ENCODE peak calls at places on chromosomes 11 and 22, in eight cellular contexts. E, F, L, M, W, A, K and S are unnamed samples.

GRCh38 chr11:726278-726915 is 20.4 kb downstream of the EPS8L2 start:
- DNase-seq in F (no peak), W (no peak), E (peak), L (no peak), M (peak), A (peak), K (no peak), S (no peak)

GRCh38 chr11:36596880-36597279 is 1.2 kb downstream of the RAG2 start:
- DNase-seq in W (no peak), M (no peak), F (no peak), A (no peak), L (no peak), K (no peak), E (no peak), S (no peak)

GRCh38 chr22:49272546-49273125 is 555.0 kb downstream of the BRD1 start:
- DNase-seq in M (peak), W (no peak), K (no peak), L (no peak), A (no peak), F (no peak), E (no peak), S (no peak)

GRCh38 chr11:64876835-64877341 is 1.5 kb downstream of the EHD1 start:
- DNase-seq in L (no peak), W (no peak), F (no peak), A (no peak), K (peak), E (no peak), M (no peak), S (no peak)

GRCh38 chr11:13486926-13487660 is 8.7 kb downstream of the PTH start:
- DNase-seq in A (peak), M (peak), K (peak), F (no peak), E (peak), W (no peak), L (no peak), S (no peak)

GRCh38 chr11:17740649-17741235 is 6.2 kb downstream of the KCNC1 start:
- DNase-seq in E (no peak), M (no peak), F (no peak), W (no peak), L (no peak), A (no peak), K (peak), S (no peak)

GRCh38 chr11:27282806-27283205 is 80.2 kb downstream of the CCDC34 start:
- DNase-seq in K (no peak), L (no peak), W (no peak), F (no peak), A (peak), M (no peak), E (no peak), S (no peak)

GRCh38 chr11:76835030-76835429 is 25.7 kb upstream of the ACER3 start:
- DNase-seq in F (no peak), M (no peak), K (no peak), L (no peak), W (no peak), A (no peak), E (no peak), S (no peak)

GRCh38 chr11:57339305-57339704 is 1.2 kb downstream of the P2RX3 start:
- DNase-seq in E (no peak), A (no peak), F (no peak), K (no peak), M (no peak), W (no peak), L (no peak), S (no peak)

GRCh38 chr11:70067591-70068341 is 10.4 kb upstream of the ANO1 start:
- DNase-seq in A (no peak), K (peak), M (no peak), E (no peak), W (no peak), F (no peak), L (no peak), S (peak)

GRCh38 chr11:110184974-110185597 is 91.9 kb downstream of the ZC3H12C start:
- DNase-seq in K (no peak), E (no peak), F (no peak), L (no peak), W (no peak), A (no peak), M (no peak), S (no peak)

GRCh38 chr22:47836957-47837356 is 1074.5 kb downstream of the TBC1D22A start:
- DNase-seq in K (no peak), A (no peak), F (no peak), M (no peak), E (no peak), L (no peak), W (no peak), S (peak)

GRCh38 chr11:114201219-114201618 is 95.0 kb upstream of the NNMT start:
- DNase-seq in W (no peak), E (no peak), K (no peak), L (no peak), A (no peak), F (no peak), M (no peak), S (no peak)

GRCh38 chr11:126637800-126638175 is 282.3 kb downstream of the ST3GAL4 start:
- DNase-seq in M (no peak), F (no peak), K (no peak), L (no peak), A (no peak), W (no peak), E (no peak), S (no peak)

GRCh38 chr11:105524286-105524685 is 85.6 kb upstream of the GRIA4 start:
- DNase-seq in L (no peak), K (no peak), M (no peak), W (no peak), E (no peak), F (no peak), A (no peak), S (no peak)

DNA sequence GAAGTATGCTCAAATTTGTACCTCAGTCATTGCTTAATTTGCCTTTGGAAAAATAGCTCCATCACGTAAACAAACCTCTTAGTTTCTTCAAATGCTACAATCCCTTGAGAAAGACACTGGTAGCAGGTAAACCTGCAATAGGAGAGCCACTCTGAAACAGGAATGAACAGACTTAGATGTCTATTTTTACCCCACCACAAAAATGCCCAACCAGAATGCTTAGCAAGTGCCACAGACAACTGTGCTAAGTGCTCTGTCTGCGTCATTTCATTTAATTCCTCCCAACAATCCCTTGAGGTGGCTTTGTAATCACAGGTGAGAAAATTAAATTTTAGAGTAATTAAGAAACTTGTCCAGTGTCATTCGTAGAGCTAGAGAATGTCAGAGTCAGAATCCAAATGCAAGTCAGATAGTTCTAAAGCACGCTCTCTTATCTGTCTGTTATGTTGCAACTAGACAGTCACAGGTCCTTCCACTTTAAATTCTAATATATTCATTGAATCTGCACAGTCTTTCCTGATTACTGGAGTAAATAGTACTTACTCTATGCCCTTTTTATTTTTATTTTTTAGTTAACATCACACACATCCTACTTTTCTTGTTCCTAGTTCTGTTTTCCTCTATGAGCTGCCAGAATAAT is 89.0 kb upstream of the GRIA4 start:
- DNase-seq in F (no peak), E (no peak), K (no peak), M (no peak), L (no peak), A (no peak), W (no peak), S (no peak)
- TF ChIP-seq CTCF in F (no peak), E (no peak), K (no peak), M (no peak), L (no peak), A (no peak), W (no peak), S (no peak)

DNA sequence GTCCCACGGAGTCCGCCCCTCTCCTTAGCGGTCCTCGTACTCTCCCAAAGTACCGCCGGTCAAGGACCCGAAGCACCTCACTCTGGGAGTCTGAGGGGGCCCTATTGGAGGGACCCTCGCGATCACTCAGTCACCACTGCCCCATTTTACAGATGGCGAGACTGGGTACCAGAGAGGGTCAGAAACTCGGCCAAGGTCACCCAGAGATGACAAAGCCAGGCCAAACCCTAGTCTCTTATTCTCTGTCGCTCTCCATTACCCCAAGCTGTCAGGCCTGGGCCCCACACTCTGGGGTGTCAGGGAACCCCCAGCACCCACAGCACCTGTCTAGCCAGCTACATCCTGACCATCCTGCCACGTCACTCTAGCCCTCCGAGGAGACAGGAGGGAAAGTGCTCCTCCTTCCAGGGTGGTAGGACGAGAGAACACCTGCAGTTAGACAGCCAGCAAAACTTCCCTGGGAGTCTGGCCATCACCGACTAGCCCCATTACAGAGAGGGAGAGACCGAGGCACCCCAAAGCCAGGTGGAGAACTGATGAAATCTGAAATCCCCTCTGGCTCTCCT is 1.4 kb upstream of the KCNJ4 start:
- DNase-seq in E (no peak), K (no peak), L (no peak), F (no peak), A (no peak), W (no peak), M (no peak), S (no peak)
- H3K4me3 ChIP-seq in E (no peak), K (peak), L (no peak), F (no peak), A (no peak), W (peak), M (no peak), S (no peak)

GRCh38 chr11:121143921-121144320 is 42.9 kb downstream of the TECTA start:
- DNase-seq in A (no peak), K (no peak), E (no peak), F (no peak), L (no peak), W (no peak), M (no peak), S (no peak)
- TF ChIP-seq CTCF in A (no peak), K (no peak), E (no peak), F (no peak), L (no peak), W (no peak), M (no peak), S (no peak)

GRCh38 chr11:73283316-73284035 is 11.3 kb downstream of the P2RY6 start:
- DNase-seq in E (no peak), K (peak), F (no peak), L (no peak), W (no peak), A (peak), M (no peak), S (no peak)

GRCh38 chr11:73280606-73281005 is 8.5 kb downstream of the P2RY6 start:
- DNase-seq in A (no peak), F (no peak), E (no peak), M (no peak), K (peak), W (no peak), L (no peak), S (no peak)

GRCh38 chr11:73281796-73282660 is 9.9 kb downstream of the P2RY6 start:
- DNase-seq in K (peak), M (no peak), F (no peak), L (no peak), E (no peak), A (no peak), W (no peak), S (no peak)

GRCh38 chr11:73284106-73284505 is 12.0 kb downstream of the P2RY6 start:
- DNase-seq in E (no peak), M (no peak), L (no peak), W (no peak), K (no peak), A (no peak), F (no peak), S (no peak)

GRCh38 chr11:73281201-73281741 is 9.1 kb downstream of the P2RY6 start:
- DNase-seq in A (no peak), W (no peak), F (no peak), K (peak), L (no peak), E (no peak), M (no peak), S (no peak)
- H3K4me3 ChIP-seq in A (no peak), W (no peak), F (no peak), K (no peak), L (no peak), E (no peak), M (no peak), S (no peak)

DNA sequence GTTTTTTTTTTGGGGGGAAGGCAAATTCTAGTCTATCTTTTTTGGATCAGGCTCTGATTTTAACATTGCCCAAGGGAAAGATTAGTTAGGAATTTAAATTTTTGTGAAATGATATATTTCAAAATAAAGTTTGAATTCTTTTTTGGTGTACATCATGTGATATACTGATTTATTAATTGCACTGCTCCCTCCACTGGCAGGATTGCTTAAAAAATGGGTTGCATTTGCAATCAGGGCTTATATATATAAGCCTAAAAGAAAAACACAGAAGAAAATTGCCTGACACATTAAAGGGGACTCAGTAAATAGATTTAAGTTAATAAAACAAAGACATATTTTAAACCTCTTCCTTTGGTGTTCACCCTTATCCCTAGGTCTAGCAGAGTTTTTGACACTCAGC is 1.2 kb downstream of the DYNC2H1 start:
- DNase-seq in E (no peak), A (no peak), W (peak), L (no peak), F (no peak), M (no peak), K (no peak), S (no peak)
- TF ChIP-seq CTCF in E (no peak), A (no peak), W (peak), L (no peak), F (no peak), M (no peak), K (no peak), S (peak)

GRCh38 chr11:2144549-2145220 is 5.5 kb upstream of the IGF2 start:
- DNase-seq in M (no peak), F (no peak), W (no peak), K (no peak), A (no peak), L (no peak), E (no peak), S (no peak)
- H3K4me3 ChIP-seq in M (no peak), F (no peak), W (no peak), K (no peak), A (no peak), L (no peak), E (no peak), S (no peak)

GRCh38 chr11:104870910-104871309 is 27.4 kb downstream of the CASP12 start:
- DNase-seq in L (no peak), A (no peak), M (no peak), K (no peak), E (no peak), F (no peak), W (no peak), S (no peak)

GRCh38 chr11:104876324-104876723 is 21.9 kb downstream of the CASP12 start:
- DNase-seq in L (no peak), F (no peak), K (no peak), W (no peak), M (no peak), E (no peak), A (no peak), S (no peak)

GRCh38 chr11:104876838-104877500 is 21.3 kb downstream of the CASP12 start:
- DNase-seq in L (no peak), K (no peak), F (no peak), M (no peak), W (no peak), A (no peak), E (peak), S (no peak)

GRCh38 chr11:104872393-104872792 is 25.9 kb downstream of the CASP12 start:
- DNase-seq in E (no peak), K (no peak), M (no peak), W (no peak), F (no peak), A (no peak), L (no peak), S (no peak)

GRCh38 chr11:104873252-104873651 is 25.0 kb downstream of the CASP12 start:
- DNase-seq in E (no peak), L (no peak), K (no peak), F (no peak), M (no peak), A (peak), W (no peak), S (no peak)
- TF ChIP-seq CTCF in E (peak), L (no peak), K (no peak), F (no peak), M (no peak), A (no peak), W (peak), S (no peak)

GRCh38 chr11:118612378-118612777 is 5.0 kb downstream of the PHLDB1 start:
- DNase-seq in F (no peak), A (no peak), W (no peak), E (no peak), K (peak), L (no peak), M (no peak), S (no peak)
- H3K4me3 ChIP-seq in F (no peak), A (no peak), W (no peak), E (no peak), K (no peak), L (peak), M (no peak), S (no peak)

GRCh38 chr22:37235897-37236607 is 8.0 kb downstream of the RAC2 start:
- DNase-seq in L (no peak), M (no peak), K (no peak), E (no peak), F (no peak), A (no peak), W (no peak), S (no peak)

GRCh38 chr22:37233751-37234631 is 10.1 kb downstream of the RAC2 start:
- DNase-seq in F (no peak), K (peak), M (no peak), L (no peak), A (no peak), W (no peak), E (no peak), S (no peak)

GRCh38 chr22:37237371-37238268 is 6.4 kb downstream of the RAC2 start:
- DNase-seq in W (peak), L (no peak), F (no peak), E (no peak), M (no peak), A (no peak), K (peak), S (no peak)

GRCh38 chr22:37232140-37232998 is 11.7 kb downstream of the RAC2 start:
- DNase-seq in F (no peak), E (no peak), M (no peak), A (no peak), W (no peak), L (no peak), K (peak), S (no peak)

GRCh38 chr22:37234736-37235711 is 9.0 kb downstream of the RAC2 start:
- DNase-seq in M (no peak), W (no peak), K (peak), A (no peak), F (no peak), E (no peak), L (no peak), S (no peak)
- TF ChIP-seq CTCF in M (no peak), W (no peak), K (no peak), A (no peak), F (no peak), E (no peak), L (no peak), S (no peak)